ENCODE peak calls at places on chromosomes 6 and 20, in four cellular contexts. R is IMR-90, A is cardiac muscle cell, M is adipocyte. V is an unnamed sample.

GRCh38 chr6:80280258-80281010 is 174.0 kb downstream of the BCKDHB start:
- DNase-seq in R (peak; percentile 49), A (no peak), M (no peak), V (no peak)

GRCh38 chr20:57221916-57222630 is 44.4 kb downstream of the BMP7 start:
- DNase-seq in R (no peak), A (no peak), M (no peak), V (no peak)

GRCh38 chr20:35698298-35699126 is 640 bp downstream of the NFS1 start:
- DNase-seq in R (no peak), A (peak; percentile 29), M (peak; percentile 51), V (no peak)

GRCh38 chr20:38674178-38675133 is 49.8 kb upstream of the SLC32A1 start:
- DNase-seq in R (peak; percentile 47), A (peak; percentile 87), M (peak; percentile 71), V (no peak)

GRCh38 chr6:8079116-8079515 is 14.9 kb upstream of the BLOC1S5 start:
- DNase-seq in R (no peak), A (no peak), M (no peak), V (no peak)

GRCh38 chr6:429515-430121 is 38.1 kb downstream of the IRF4 start:
- DNase-seq in R (no peak), A (no peak), M (no peak), V (no peak)

GRCh38 chr20:37437676-37438075 is 83.4 kb upstream of the NNAT start:
- DNase-seq in R (no peak), A (no peak), M (no peak), V (no peak)

GRCh38 chr6:139376054-139376355 is 1.6 kb upstream of the CITED2 start:
- DNase-seq in R (no peak), A (no peak), M (peak; percentile 62), V (no peak)

GRCh38 chr6:43634702-43635303 is 837 bp upstream of the MAD2L1BP start:
- DNase-seq in R (no peak), A (no peak), M (no peak), V (no peak)

GRCh38 chr6:70415660-70416059 is 2.4 kb downstream of the FAM135A start:
- DNase-seq in R (no peak), A (no peak), M (peak; percentile 2), V (no peak)

GRCh38 chr6:70414813-70415212 is 1.5 kb downstream of the FAM135A start:
- DNase-seq in R (no peak), A (no peak), M (peak; percentile 12), V (no peak)

GRCh38 chr6:70413114-70413828 is at the start of gene FAM135A:
- DNase-seq in R (peak; percentile 96), A (peak; percentile 100), M (peak; percentile 99), V (peak; percentile 87)

GRCh38 chr6:70413829-70414494 is 654 bp downstream of the FAM135A start:
- DNase-seq in R (no peak), A (peak; percentile 23), M (peak; percentile 53), V (no peak)

DNA sequence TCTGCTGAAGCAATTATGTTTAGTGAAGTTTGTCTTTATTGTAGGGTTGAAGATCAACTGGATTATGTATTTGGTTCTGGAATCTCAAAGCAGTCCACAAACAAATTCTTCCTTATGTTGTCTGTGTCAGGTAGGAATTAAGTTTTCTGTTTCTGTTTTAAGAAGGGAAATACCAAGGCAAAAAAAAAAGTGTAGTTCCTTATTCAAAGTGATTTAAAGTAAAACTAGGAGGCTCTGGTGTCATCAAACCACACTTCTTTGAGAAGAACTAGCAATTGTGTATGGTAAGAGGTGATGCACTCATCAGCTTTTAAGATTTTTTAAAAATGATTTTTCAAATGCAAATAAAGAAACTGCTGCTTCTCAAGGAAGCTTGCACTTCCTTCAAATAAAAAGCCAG is 1.9 kb downstream of the FAM135A start:
- DNase-seq in R (no peak), A (no peak), M (no peak), V (no peak)
- H3K4me3 ChIP-seq in R (no peak overlapping the region), A (no peak overlapping the region), M (no peak overlapping the region), V (no peak overlapping the region)

GRCh38 chr6:123764717-123765116 is 38.9 kb upstream of the NKAIN2 start:
- DNase-seq in R (no peak), A (no peak), M (no peak), V (no peak)
- H3K4me3 ChIP-seq in R (no peak overlapping the region), A (no peak overlapping the region), M (no peak overlapping the region), V (no peak overlapping the region)

DNA sequence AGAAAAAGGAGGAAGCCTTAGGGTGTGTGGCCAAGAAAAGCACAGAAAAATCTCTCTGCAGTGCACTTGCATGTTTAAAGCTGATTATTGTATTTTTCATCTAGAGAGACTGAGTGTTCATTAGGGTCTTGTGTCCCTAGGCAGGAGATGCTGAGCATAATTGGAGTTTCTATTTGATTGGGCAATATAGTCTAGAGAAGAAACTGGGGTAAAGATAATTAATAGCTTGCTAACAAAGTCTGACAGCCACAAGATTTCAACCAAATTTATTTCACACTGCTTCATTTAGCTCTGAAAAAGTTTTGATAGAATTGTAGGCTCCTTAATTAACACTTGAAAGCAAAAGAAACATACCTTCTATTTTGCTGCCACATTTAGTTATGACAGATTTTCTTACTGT is 2.3 kb downstream of the FLRT3 start:
- DNase-seq in R (no peak), A (no peak), M (peak; percentile 39), V (no peak)
- H3K4me3 ChIP-seq in R (no peak overlapping the region), A (peak overlapping the region; percentile 43), M (peak overlapping the region; percentile 49), V (no peak overlapping the region)

GRCh38 chr20:46065691-46066090 is 24.1 kb downstream of the NCOA5 start:
- DNase-seq in R (no peak), A (no peak), M (no peak), V (no peak)
- H3K4me3 ChIP-seq in R (no peak overlapping the region), A (no peak overlapping the region), M (no peak overlapping the region), V (no peak overlapping the region)

GRCh38 chr20:62525014-62525413 is 49.2 kb upstream of the GATA5 start:
- DNase-seq in R (no peak), A (no peak), M (no peak), V (no peak)

GRCh38 chr20:62519826-62520225 is 44.0 kb upstream of the GATA5 start:
- DNase-seq in R (no peak), A (no peak), M (no peak), V (no peak)

GRCh38 chr20:62524486-62524885 is 48.7 kb upstream of the GATA5 start:
- DNase-seq in R (peak; percentile 6), A (peak; percentile 31), M (peak; percentile 4), V (no peak)

GRCh38 chr20:62522748-62523396 is 47.1 kb upstream of the GATA5 start:
- DNase-seq in R (no peak), A (peak; percentile 78), M (no peak), V (no peak)

DNA sequence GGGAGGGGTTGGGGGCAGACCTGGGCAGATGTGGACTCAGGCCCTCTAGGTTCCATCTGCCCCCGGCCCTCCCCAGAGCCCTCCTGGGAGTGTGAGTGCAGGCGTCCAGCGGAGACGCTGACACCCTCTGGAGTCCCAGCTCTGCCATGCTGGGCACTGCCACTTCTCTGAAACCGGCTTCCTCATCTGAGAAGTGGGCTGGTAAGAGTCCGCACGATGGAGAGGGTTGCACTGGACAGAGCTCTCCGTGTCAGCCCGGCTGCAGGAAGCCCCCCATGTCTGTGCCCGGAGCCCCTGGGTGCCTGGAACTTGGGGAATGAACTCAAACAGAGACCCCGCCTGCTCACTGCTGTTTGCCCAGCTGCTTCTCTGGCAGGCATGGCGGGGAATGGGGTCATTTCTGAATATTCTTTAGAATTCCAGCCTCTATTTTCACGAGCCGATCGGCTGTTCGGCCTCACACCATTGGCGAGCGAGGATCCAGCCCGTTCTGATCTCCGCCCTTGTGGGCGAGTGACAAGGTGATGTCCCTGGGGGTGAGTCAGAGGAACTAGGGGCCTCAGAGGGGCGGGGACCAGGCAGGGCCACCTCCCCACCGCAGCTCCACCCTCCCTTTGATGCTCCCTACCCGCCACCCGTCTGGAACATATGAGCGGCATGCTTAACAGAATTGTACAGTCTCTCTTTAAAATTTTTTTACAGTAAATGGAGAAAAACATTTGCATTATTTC is 47.8 kb upstream of the GATA5 start:
- DNase-seq in R (no peak), A (no peak), M (no peak), V (no peak)
- H3K4me3 ChIP-seq in R (no peak overlapping the region), A (no peak overlapping the region), M (no peak overlapping the region), V (no peak overlapping the region)

GRCh38 chr6:41682056-41682477 is 43.8 kb downstream of the MDFI start:
- DNase-seq in R (peak; percentile 86), A (peak; percentile 96), M (peak; percentile 96), V (peak; percentile 62)
- H3K4me3 ChIP-seq in R (no peak overlapping the region), A (no peak overlapping the region), M (no peak overlapping the region), V (no peak overlapping the region)

V was measured in AG09309.